ENCODE peak calls at places on chromosomes 3 and 15, in six cellular contexts. U is GM20000; R is H7; C is activated gamma-delta T cell treated with Interleukin-2 at 50 U/mL for 16 hours; X is activated CD4-positive, alpha-beta T cell treated with anti-CD3 and anti-CD28 coated beads, Interleukin-2, amount 10 ng/mL, durations not matched to agents 24 days and 14 days; E is adrenal gland. A is an unnamed sample.

GRCh38 chr3:180690061-180690460 is 10.8 kb upstream of the CCDC39 start:
- DNase-seq in C (no peak), R (no peak), U (no peak), E (no peak), X (no peak), A (no peak)

GRCh38 chr3:45541326-45542321 is 52.9 kb upstream of the LIMD1 start:
- DNase-seq in X (no peak), C (no peak), R (no peak), E (no peak), U (no peak), A (no peak)

GRCh38 chr3:181859518-181859917 is 147.8 kb downstream of the SOX2 start:
- DNase-seq in C (no peak), U (no peak), E (no peak), R (peak), X (no peak), A (no peak)

GRCh38 chr3:182370949-182371348 is 422.4 kb upstream of the ATP11B start:
- DNase-seq in R (no peak), X (no peak), E (no peak), U (no peak), C (no peak), A (no peak)

GRCh38 chr15:41936649-41937567 is 35.4 kb downstream of the EHD4 start:
- DNase-seq in U (peak), R (no peak), X (peak), E (no peak), C (peak), A (no peak)

GRCh38 chr15:65937476-65937875 is 68.2 kb downstream of the RAB11A start:
- DNase-seq in C (no peak), E (peak), U (no peak), R (no peak), X (no peak), A (peak)

GRCh38 chr3:56839784-56840724 is 38.3 kb upstream of the ARHGEF3 start:
- DNase-seq in E (no peak), C (no peak), R (no peak), X (no peak), U (no peak), A (no peak)

GRCh38 chr3:46835486-46835885 is 27.8 kb downstream of the MYL3 start:
- DNase-seq in X (peak), C (no peak), E (no peak), U (no peak), R (no peak), A (no peak)

GRCh38 chr15:85934691-85935090 is 140.0 kb upstream of the KLHL25 start:
- DNase-seq in E (no peak), C (no peak), X (no peak), U (no peak), R (no peak), A (no peak)

GRCh38 chr3:124518350-124518749 is 211.9 kb upstream of the UMPS start:
- DNase-seq in R (no peak), C (no peak), E (no peak), X (no peak), U (no peak), A (no peak)

GRCh38 chr3:185362850-185363661 is at the start of gene MAP3K13:
- DNase-seq in C (no peak), U (peak), E (peak), R (peak), X (peak), A (peak)

GRCh38 chr3:183951459-183951858 is 66.2 kb downstream of the ABCC5 start:
- DNase-seq in E (no peak), X (no peak), C (no peak), U (no peak), R (no peak), A (no peak)

GRCh38 chr3:60743631-60744164 is 507.6 kb downstream of the FHIT start:
- DNase-seq in X (no peak), U (no peak), E (no peak), C (no peak), R (peak), A (no peak)

GRCh38 chr15:51229907-51230328 is 108.5 kb downstream of the CYP19A1 start:
- DNase-seq in C (no peak), R (peak), X (no peak), U (peak), E (peak), A (peak)

GRCh38 chr3:111810909-111811308 is 48.2 kb upstream of the PHLDB2 start:
- DNase-seq in E (no peak), R (no peak), U (no peak), C (no peak), X (no peak), A (no peak)

GRCh38 chr3:111639316-111639715 is 44.2 kb upstream of the ZBED2 start:
- DNase-seq in R (no peak), U (no peak), X (no peak), C (no peak), E (no peak), A (no peak)

GRCh38 chr3:25542571-25543039 is 114.5 kb downstream of the RARB start:
- DNase-seq in X (no peak), R (no peak), U (no peak), E (no peak), C (no peak), A (no peak)

GRCh38 chr3:15108082-15108545 is 9.2 kb upstream of the RBSN start:
- DNase-seq in E (peak), C (peak), X (peak), R (peak), U (peak), A (peak)